ENCODE peak calls at places on chromosome 6, in six cellular contexts. L, I, X, B, S and Z are unnamed samples.

GRCh38 chr6:24273471-24273870 is 84.4 kb downstream of the DCDC2 start:
- DNase-seq in B (no peak), L (peak; percentile 12), X (no peak), S (no peak), I (peak; percentile 31), Z (no peak)

GRCh38 chr6:42251911-42252637 is 34.4 kb upstream of the MRPS10 start:
- DNase-seq in X (no peak), I (peak; percentile 47), S (no peak), L (no peak), B (peak; percentile 69), Z (no peak)

GRCh38 chr6:53358440-53359087 is 9.8 kb upstream of the ELOVL5 start:
- DNase-seq in B (no peak), S (no peak), X (no peak), I (no peak), L (no peak), Z (no peak)

GRCh38 chr6:148508401-148509151 is 165.9 kb downstream of the SASH1 start:
- DNase-seq in X (peak; percentile 43), S (no peak), B (no peak), I (no peak), L (no peak), Z (peak; percentile 96)

GRCh38 chr6:99338188-99338587 is 11.3 kb downstream of the FAXC start:
- DNase-seq in X (no peak), B (no peak), S (no peak), L (no peak), I (no peak), Z (no peak)

GRCh38 chr6:113997106-113997505 is 26.2 kb upstream of the HDAC2 start:
- DNase-seq in X (no peak), I (peak; percentile 65), S (no peak), B (no peak), L (peak; percentile 64), Z (peak; percentile 70)

GRCh38 chr6:132587462-132587861 is 2.1 kb downstream of the TAAR5 start:
- DNase-seq in B (no peak), S (no peak), L (no peak), X (no peak), I (no peak), Z (no peak)

GRCh38 chr6:75488026-75488425 is 5.6 kb downstream of the FILIP1 start:
- DNase-seq in B (no peak), L (no peak), I (no peak), X (no peak), S (no peak), Z (no peak)

GRCh38 chr6:81856872-81857271 is 104.4 kb upstream of the TENT5A start:
- DNase-seq in S (no peak), I (no peak), L (no peak), X (no peak), B (no peak), Z (no peak)

GRCh38 chr6:82955841-82956240 is 109.8 kb downstream of the UBE3D start:
- DNase-seq in I (peak; percentile 67), X (no peak), S (no peak), B (no peak), L (peak; percentile 22), Z (no peak)

GRCh38 chr6:52362443-52363221 is 681 bp downstream of the PAQR8 start:
- DNase-seq in X (no peak), B (peak; percentile 58), I (no peak), S (peak; percentile 13), L (peak; percentile 37), Z (no peak)

GRCh38 chr6:97186416-97186999 is 96.5 kb downstream of the MMS22L start:
- DNase-seq in X (peak; percentile 16), I (peak; percentile 29), S (peak; percentile 57), B (peak; percentile 67), L (peak; percentile 13), Z (peak; percentile 24)

GRCh38 chr6:130975325-130975724 is 87.7 kb downstream of the EPB41L2 start:
- DNase-seq in X (no peak), S (no peak), I (no peak), L (no peak), B (no peak), Z (no peak)

GRCh38 chr6:1574895-1575212 is 34.9 kb upstream of the FOXC1 start:
- DNase-seq in X (no peak), B (no peak), S (no peak), I (no peak), L (no peak), Z (no peak)

GRCh38 chr6:170294813-170295518 is 4.1 kb upstream of the DLL1 start:
- DNase-seq in I (no peak), S (no peak), B (no peak), X (no peak), L (no peak), Z (no peak)

GRCh38 chr6:122438975-122439374 is 32.6 kb downstream of the SERINC1 start:
- DNase-seq in I (no peak), L (no peak), B (no peak), X (no peak), S (no peak), Z (no peak)

GRCh38 chr6:73285674-73286283 is 22.8 kb upstream of the KHDC1 start:
- DNase-seq in I (peak; percentile 44), X (no peak), L (peak; percentile 57), S (no peak), B (no peak), Z (peak; percentile 20)

GRCh38 chr6:144346719-144347446 is 61.7 kb downstream of the UTRN start:
- DNase-seq in I (no peak), L (peak; percentile 62), B (no peak), X (no peak), S (no peak), Z (no peak)

GRCh38 chr6:25637946-25638345 is 14.1 kb upstream of the SCGN start:
- DNase-seq in S (no peak), I (no peak), X (no peak), B (no peak), L (no peak), Z (no peak)

GRCh38 chr6:139743629-139744028 is 369.2 kb upstream of the CITED2 start:
- DNase-seq in I (peak; percentile 88), B (no peak), X (no peak), L (peak; percentile 74), S (no peak), Z (no peak)

GRCh38 chr6:67201563-67201962 is 1433.5 kb upstream of the ADGRB3 start:
- DNase-seq in S (no peak), L (no peak), X (no peak), B (no peak), I (no peak), Z (no peak)

GRCh38 chr6:166751051-166751595 is 124.1 kb upstream of the RPS6KA2 start:
- DNase-seq in S (no peak), I (no peak), L (no peak), B (no peak), X (peak; percentile 95), Z (no peak)

GRCh38 chr6:40999498-41000070 is 39.4 kb downstream of the UNC5CL start:
- DNase-seq in X (no peak), L (peak; percentile 64), I (no peak), S (no peak), B (peak; percentile 81), Z (no peak)

GRCh38 chr6:135411339-135411738 is 86.2 kb downstream of the AHI1 start:
- DNase-seq in I (no peak), B (no peak), X (no peak), S (no peak), L (no peak), Z (no peak)

GRCh38 chr6:136647363-136647763 is 97.1 kb upstream of the MAP7 start:
- DNase-seq in B (peak; percentile 67), L (peak; percentile 56), I (no peak), S (peak; percentile 4), X (no peak), Z (no peak)

GRCh38 chr6:15249371-15250019 is 3.6 kb downstream of the JARID2 start:
- DNase-seq in B (no peak), S (no peak), L (no peak), X (no peak), I (no peak), Z (no peak)

GRCh38 chr6:134347916-134348805 is 30.2 kb upstream of the SGK1 start:
- DNase-seq in I (peak; percentile 64), B (peak; percentile 59), X (no peak), L (peak; percentile 62), S (no peak), Z (peak; percentile 78)

GRCh38 chr6:42511803-42512422 is 51.9 kb upstream of the UBR2 start:
- DNase-seq in S (no peak), L (no peak), I (no peak), X (no peak), B (no peak), Z (no peak)

GRCh38 chr6:42402184-42402583 is 49.5 kb downstream of the TRERF1 start:
- DNase-seq in I (no peak), X (no peak), L (peak; percentile 48), B (no peak), S (no peak), Z (no peak)

GRCh38 chr6:27593200-27593818 is 120.4 kb upstream of the ZNF184 start:
- DNase-seq in I (no peak), L (no peak), B (no peak), X (no peak), S (no peak), Z (no peak)